ENCODE peak calls at places on chromosomes 16 and 17, in ten cellular contexts. F, Q, G, B, W, J, H, I, S and A are unnamed samples.

GRCh38 chr16:22322741-22323140 is 25.5 kb downstream of the POLR3E start:
- DNase-seq in S (peak; percentile 57), F (no peak), J (no peak), G (no peak), B (no peak), H (no peak), W (no peak), Q (no peak), I (no peak), A (no peak)

GRCh38 chr16:35516551-35516950 is 2057.1 kb downstream of the TP53TG3F start:
- DNase-seq in Q (no peak), B (no peak), I (no peak), H (no peak), S (no peak), J (no peak), F (no peak), W (no peak), G (no peak), A (no peak)

GRCh38 chr17:4208228-4208627 is 55.6 kb downstream of the ANKFY1 start:
- DNase-seq in W (no peak), G (no peak), Q (no peak), S (no peak), J (no peak), F (no peak), I (peak; percentile 28), B (no peak), H (no peak), A (no peak)

GRCh38 chr16:19690196-19690595 is 27.8 kb downstream of the KNOP1 start:
- DNase-seq in H (no peak), G (no peak), Q (no peak), J (no peak), S (peak; percentile 20), I (no peak), W (no peak), F (no peak), B (peak; percentile 22), A (no peak)

GRCh38 chr17:50149425-50150353 is 788 bp downstream of the PPP1R9B start:
- DNase-seq in Q (peak; percentile 78), W (no peak), G (peak; percentile 73), B (peak; percentile 64), F (peak; percentile 67), I (peak; percentile 48), J (peak; percentile 68), H (no peak), S (peak; percentile 86), A (no peak)

GRCh38 chr17:76458580-76459490 is 5.9 kb upstream of the UBE2O start:
- DNase-seq in G (no peak), B (peak; percentile 69), H (peak; percentile 71), F (peak; percentile 37), J (no peak), S (peak; percentile 77), W (no peak), Q (peak; percentile 94), I (peak; percentile 64), A (peak; percentile 52)

GRCh38 chr16:11394593-11394960 is 49.3 kb downstream of the RMI2 start:
- DNase-seq in S (peak; percentile 31), B (no peak), G (no peak), W (no peak), Q (no peak), F (no peak), I (no peak), H (no peak), J (no peak), A (no peak)

GRCh38 chr17:77865109-77865611 is 93.3 kb upstream of the TNRC6C start:
- DNase-seq in G (no peak), J (no peak), B (peak; percentile 10), H (no peak), Q (no peak), S (peak; percentile 40), I (no peak), W (no peak), F (no peak), A (no peak)

GRCh38 chr16:495127-495748 is 32.3 kb upstream of the CAPN15 start:
- DNase-seq in Q (peak; percentile 88), G (no peak), J (no peak), H (peak; percentile 59), W (no peak), B (peak; percentile 59), I (peak; percentile 27), S (no peak), F (peak; percentile 6), A (peak; percentile 13)

GRCh38 chr17:79979201-79979840 is 56.4 kb downstream of the TBC1D16 start:
- DNase-seq in W (no peak), F (no peak), J (no peak), S (peak; percentile 37), B (no peak), H (no peak), I (no peak), Q (no peak), G (no peak), A (no peak)

GRCh38 chr16:85329999-85330693 is 217.9 kb upstream of the CIBAR2 start:
- DNase-seq in G (no peak), Q (no peak), I (no peak), S (no peak), H (no peak), J (no peak), W (no peak), B (no peak), F (no peak), A (no peak)

GRCh38 chr16:51155901-51156810 is 5.1 kb upstream of the SALL1 start:
- DNase-seq in J (no peak), I (peak; percentile 49), B (peak; percentile 45), F (peak; percentile 76), S (no peak), W (no peak), Q (peak; percentile 67), G (no peak), H (no peak), A (no peak)

GRCh38 chr17:58577696-58578095 is 63.3 kb upstream of the MTMR4 start:
- DNase-seq in G (peak; percentile 15), S (peak; percentile 69), W (no peak), H (peak; percentile 52), J (peak; percentile 16), I (peak; percentile 36), F (peak; percentile 26), Q (peak; percentile 90), B (peak; percentile 79), A (peak; percentile 33)
- TF ChIP-seq CTCF in G (peak; percentile 89), S (peak; percentile 71), W (peak; percentile 79), H (peak; percentile 60), J (peak; percentile 33), I (peak; percentile 52), F (peak; percentile 77), Q (peak; percentile 71), B (peak; percentile 81), A (peak; percentile 85)

GRCh38 chr17:37170881-37171460 is 204.8 kb upstream of the C17orf78 start:
- DNase-seq in B (no peak), G (no peak), F (no peak), W (no peak), I (no peak), H (no peak), S (no peak), Q (peak; percentile 52), J (no peak), A (no peak)
- H3K36me3 ChIP-seq in B (no peaks in the 10 kb centered on the region), G (peaks cover 1% of the 10 kb centered on the region), F (no peaks in the 10 kb centered on the region), W (no peaks in the 10 kb centered on the region), I (peaks cover 1% of the 10 kb centered on the region), H (peaks cover 3% of the 10 kb centered on the region), S (no peaks in the 10 kb centered on the region), Q (no peaks in the 10 kb centered on the region), J (peaks cover 22% of the 10 kb centered on the region), A (no peaks in the 10 kb centered on the region)

DNA sequence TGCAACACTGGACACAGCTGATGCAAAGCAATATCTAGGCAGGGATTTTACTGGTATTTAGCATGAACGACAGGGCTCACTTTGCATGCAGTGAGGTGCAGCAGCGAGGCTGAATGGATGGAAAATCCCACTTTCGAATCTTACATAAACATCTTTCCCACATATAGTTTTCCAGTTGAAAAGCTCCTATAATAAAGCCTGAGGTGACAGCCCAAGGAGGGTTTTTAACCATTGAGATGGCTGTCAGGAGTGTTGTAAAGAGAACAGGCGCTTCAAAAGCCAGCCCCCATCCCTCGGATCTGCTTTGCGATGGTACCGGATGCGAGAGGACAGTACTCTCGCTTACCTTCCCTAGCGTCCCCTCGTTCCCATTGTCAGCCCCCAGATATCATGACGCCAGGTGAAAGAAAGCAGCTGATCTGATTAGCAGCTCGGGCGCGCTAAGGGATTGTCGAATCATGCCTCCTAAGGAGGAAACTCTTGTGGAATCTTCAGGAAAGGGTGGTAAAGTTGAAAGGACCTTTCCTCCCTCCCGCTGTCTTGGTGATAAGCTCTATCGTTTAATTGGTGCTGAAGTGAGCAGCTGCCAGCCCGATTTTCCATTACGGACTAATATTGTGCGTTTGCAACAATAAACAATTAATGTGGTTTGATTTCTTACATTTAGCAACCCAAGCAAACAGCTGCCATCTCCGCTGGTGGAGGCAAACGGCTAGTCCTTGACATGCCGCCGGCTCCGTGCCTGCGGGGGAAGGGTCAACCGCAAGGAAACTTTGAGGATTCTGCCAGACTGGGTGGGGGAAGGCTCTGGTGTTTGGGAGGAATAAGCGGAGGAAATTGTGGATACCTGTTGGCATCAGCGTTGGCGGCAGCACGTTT is 1.8 kb downstream of the CDH8 start:
- DNase-seq in I (no peak), Q (peak; percentile 62), H (no peak), B (no peak), F (no peak), G (no peak), J (no peak), W (no peak), S (no peak), A (no peak)
- H3K27me3 ChIP-seq in I (no peaks in the 10 kb centered on the region), Q (peaks cover 75% of the 10 kb centered on the region), H (peaks cover 33% of the 10 kb centered on the region), B (peaks cover 61% of the 10 kb centered on the region), F (no peaks in the 10 kb centered on the region), G (no peaks in the 10 kb centered on the region), J (peaks cover 29% of the 10 kb centered on the region), W (peaks cover 1% of the 10 kb centered on the region), S (peaks cover 32% of the 10 kb centered on the region), A (no peaks in the 10 kb centered on the region)

DNA sequence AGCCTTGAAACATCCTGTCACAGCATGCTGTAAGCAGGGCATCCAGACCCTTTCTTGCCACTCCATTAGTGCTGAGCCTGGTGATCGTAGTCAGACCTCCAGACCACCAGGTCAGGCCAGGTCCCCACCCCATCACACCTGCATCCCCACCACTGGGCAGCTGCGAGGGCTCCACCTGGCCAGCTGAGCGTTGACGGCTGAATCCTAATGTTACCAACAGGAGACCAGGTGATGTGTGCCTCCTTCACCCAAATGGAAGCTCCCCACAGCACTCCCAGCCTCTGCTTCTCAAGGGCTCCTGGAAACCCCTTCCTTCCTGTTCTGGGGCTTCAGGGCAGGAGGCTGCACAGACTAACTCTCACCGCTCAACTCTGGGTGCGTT is 189.4 kb downstream of the C16orf95 start:
- DNase-seq in S (no peak), B (no peak), Q (no peak), I (no peak), H (no peak), F (no peak), J (no peak), G (no peak), W (no peak), A (no peak)
- TF ChIP-seq CTCF in S (no peak), B (no peak), Q (no peak), I (no peak), H (no peak), F (no peak), J (no peak), G (no peak), W (no peak), A (no peak)

DNA sequence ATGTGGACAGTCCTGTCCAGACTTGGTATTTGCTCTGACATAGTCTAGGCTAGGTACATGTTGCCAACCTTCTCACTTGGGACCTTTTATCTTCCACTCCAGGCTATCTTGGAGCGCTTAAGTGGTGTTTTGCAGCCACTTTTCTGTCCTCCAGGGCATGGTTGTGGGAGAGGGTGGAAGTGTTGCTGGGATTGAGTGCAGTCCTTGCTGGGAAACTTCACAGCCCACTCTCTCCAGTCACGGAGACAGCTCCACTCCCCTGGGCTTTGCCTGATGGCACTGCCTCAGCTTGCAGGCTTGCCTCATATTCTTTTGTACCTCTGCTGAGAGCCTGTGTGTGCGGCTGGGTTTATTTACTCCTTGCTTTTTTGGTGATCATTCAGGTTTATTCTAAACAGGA is 17.4 kb downstream of the RPA1 start:
- DNase-seq in W (no peak), Q (no peak), G (no peak), S (no peak), F (no peak), H (no peak), J (no peak), B (no peak), I (no peak), A (no peak)
- H3K36me3 ChIP-seq in W (peaks cover 8% of the 10 kb centered on the region), Q (peaks cover 35% of the 10 kb centered on the region), G (peaks cover 11% of the 10 kb centered on the region), S (peaks cover 57% of the 10 kb centered on the region), F (peaks cover 4% of the 10 kb centered on the region), H (peaks cover 14% of the 10 kb centered on the region), J (peaks cover 92% of the 10 kb centered on the region), B (no peaks in the 10 kb centered on the region), I (peaks cover 26% of the 10 kb centered on the region), A (peaks cover 13% of the 10 kb centered on the region)